ENCODE peak calls at places on chromosomes 4 and X, in four cellular contexts. V is right atrium auricular region, C is WTC11, X is HFF-Myc. F is an unnamed sample.

GRCh38 chr4:184503869-184504300 is 29.5 kb upstream of the IRF2 start:
- DNase-seq in V (no peak), C (no peak), X (peak; percentile 3), F (no peak)

GRCh38 chrX:143472334-143472938 is 44.8 kb downstream of the SPANXN3 start:
- DNase-seq in V (no peak), C (no peak), X (no peak), F (no peak)

GRCh38 chrX:134512566-134512965 is 52.6 kb downstream of the HPRT1 start:
- DNase-seq in V (no peak), C (no peak), X (peak; percentile 36), F (no peak)

GRCh38 chrX:109619816-109620215 is 5.2 kb downstream of the KCNE5 start:
- DNase-seq in V (no peak), C (no peak), X (no peak), F (no peak)

GRCh38 chr4:2932951-2933565 is 30.1 kb downstream of the NOP14 start:
- DNase-seq in V (no peak), C (no peak), X (no peak), F (no peak)

GRCh38 chrX:8783100-8784098 is 17.8 kb downstream of the FAM9A start:
- DNase-seq in V (no peak), C (peak; percentile 63), X (no peak), F (no peak)

GRCh38 chr4:166585491-166585890 is 648.8 kb downstream of the SPOCK3 start:
- DNase-seq in V (no peak), C (no peak), X (no peak), F (no peak)

GRCh38 chr4:118034061-118034785 is at the start of gene NDST3:
- DNase-seq in V (no peak), C (peak; percentile 69), X (peak; percentile 22), F (no peak)

GRCh38 chrX:44483965-44484606 is 58.6 kb downstream of the FUNDC1 start:
- DNase-seq in V (no peak), C (no peak), X (no peak), F (no peak)

GRCh38 chrX:45479835-45480422 is 279.3 kb upstream of the DIPK2B start:
- DNase-seq in V (no peak), C (no peak), X (peak; percentile 75), F (no peak)

GRCh38 chrX:9829308-9830267 is 43.4 kb downstream of the SHROOM2 start:
- DNase-seq in V (no peak), C (no peak), X (no peak), F (no peak)

GRCh38 chr4:23888421-23889319 is 1.2 kb downstream of the PPARGC1A start:
- DNase-seq in V (no peak), C (no peak), X (no peak), F (no peak)

GRCh38 chrX:14027511-14028019 is 2.1 kb downstream of the GEMIN8 start:
- DNase-seq in V (no peak), C (no peak), X (no peak), F (no peak)

GRCh38 chrX:140817943-140818342 is 108.4 kb downstream of the LINC00632 start:
- DNase-seq in V (no peak), C (no peak), X (peak; percentile 10), F (no peak)

GRCh38 chrX:129980043-129980442 is 2.4 kb upstream of the BCORL1 start:
- DNase-seq in V (no peak), C (peak; percentile 16), X (no peak), F (no peak)

GRCh38 chrX:22124098-22124497 is 92.0 kb downstream of the PHEX start:
- DNase-seq in V (no peak), C (no peak), X (no peak), F (no peak)

GRCh38 chr4:67764183-67764582 is 10.0 kb upstream of the GNRHR start:
- DNase-seq in V (no peak), C (no peak), X (no peak), F (no peak)

GRCh38 chr4:38279077-38279476 is 318.9 kb downstream of the PTTG2 start:
- DNase-seq in V (no peak), C (no peak), X (no peak), F (no peak)

GRCh38 chr4:72888331-72888730 is 181.2 kb downstream of the COX18 start:
- DNase-seq in V (no peak), C (no peak), X (no peak), F (no peak)

GRCh38 chr4:72887152-72887551 is 182.4 kb downstream of the COX18 start:
- DNase-seq in V (no peak), C (no peak), X (no peak), F (no peak)

DNA sequence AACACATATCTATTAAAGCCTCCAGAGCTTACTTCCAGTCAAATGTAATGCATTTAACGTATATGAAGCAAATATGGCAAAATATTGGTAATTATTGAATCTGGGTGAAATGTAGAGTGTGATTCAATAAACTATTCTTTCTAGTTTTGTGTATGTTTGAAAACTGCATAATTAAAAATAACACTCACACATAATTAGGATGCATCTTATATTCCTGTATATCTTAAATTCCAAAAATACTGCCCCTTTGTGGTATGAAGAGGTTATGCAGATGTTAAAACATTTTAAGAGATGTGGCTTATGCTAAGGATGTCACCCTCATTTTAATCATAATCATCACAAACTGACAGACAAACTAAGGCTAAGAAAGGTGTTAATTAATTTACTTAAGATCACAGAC is 182.9 kb downstream of the COX18 start:
- DNase-seq in V (no peak), C (no peak), X (no peak), F (no peak)
- TF ChIP-seq CTCF in V (no peak), C (peak; percentile 18), X (no peak), F (no peak)

DNA sequence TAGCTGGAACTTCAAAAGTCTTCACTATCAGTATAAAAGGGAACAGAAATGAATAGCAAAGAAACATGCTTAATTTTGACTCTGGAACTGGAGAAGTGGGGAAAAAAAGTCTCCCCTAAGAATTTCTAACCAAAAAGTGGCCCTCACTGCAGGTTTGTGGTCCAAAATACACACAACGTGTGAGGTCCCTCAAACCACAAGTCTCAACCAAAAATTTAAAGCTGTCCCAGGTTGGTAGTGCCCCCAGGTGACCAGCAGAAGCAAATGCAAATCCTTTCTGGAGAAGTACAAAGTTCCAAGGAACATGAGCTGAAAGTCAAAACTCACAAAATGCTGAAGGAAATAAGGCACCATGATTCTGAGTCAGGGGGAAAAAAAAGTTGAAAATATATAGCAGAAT is 23.6 kb upstream of the VAMP7 start:
- DNase-seq in V (no peak), C (no peak), X (peak; percentile 2), F (no peak)
- TF ChIP-seq CTCF in V (no peak), C (no peak), X (peak; percentile 30), F (no peak)

GRCh38 chr4:108135549-108136209 is 33.1 kb downstream of the LEF1 start:
- DNase-seq in V (no peak), C (peak; percentile 69), X (no peak), F (no peak)

GRCh38 chr4:108129226-108129625 is 39.5 kb downstream of the LEF1 start:
- DNase-seq in V (no peak), C (no peak), X (no peak), F (no peak)

GRCh38 chr4:108126806-108127205 is 41.9 kb downstream of the LEF1 start:
- DNase-seq in V (no peak), C (no peak), X (no peak), F (no peak)

GRCh38 chr4:108130955-108131354 is 37.8 kb downstream of the LEF1 start:
- DNase-seq in V (no peak), C (peak; percentile 31), X (no peak), F (no peak)
- TF ChIP-seq CTCF in V (no peak), C (no peak), X (peak; percentile 31), F (no peak)

GRCh38 chrX:12410523-12410922 is 272.2 kb downstream of the FRMPD4 start:
- DNase-seq in V (no peak), C (no peak), X (no peak), F (no peak)
- TF ChIP-seq CTCF in V (no peak), C (no peak), X (no peak), F (no peak)

GRCh38 chrX:52271212-52271611 is 86.5 kb downstream of the MAGED4 start:
- DNase-seq in V (no peak), C (peak; percentile 39), X (no peak), F (no peak)
- TF ChIP-seq CTCF in V (no peak), C (no peak), X (peak; percentile 36), F (no peak)

DNA sequence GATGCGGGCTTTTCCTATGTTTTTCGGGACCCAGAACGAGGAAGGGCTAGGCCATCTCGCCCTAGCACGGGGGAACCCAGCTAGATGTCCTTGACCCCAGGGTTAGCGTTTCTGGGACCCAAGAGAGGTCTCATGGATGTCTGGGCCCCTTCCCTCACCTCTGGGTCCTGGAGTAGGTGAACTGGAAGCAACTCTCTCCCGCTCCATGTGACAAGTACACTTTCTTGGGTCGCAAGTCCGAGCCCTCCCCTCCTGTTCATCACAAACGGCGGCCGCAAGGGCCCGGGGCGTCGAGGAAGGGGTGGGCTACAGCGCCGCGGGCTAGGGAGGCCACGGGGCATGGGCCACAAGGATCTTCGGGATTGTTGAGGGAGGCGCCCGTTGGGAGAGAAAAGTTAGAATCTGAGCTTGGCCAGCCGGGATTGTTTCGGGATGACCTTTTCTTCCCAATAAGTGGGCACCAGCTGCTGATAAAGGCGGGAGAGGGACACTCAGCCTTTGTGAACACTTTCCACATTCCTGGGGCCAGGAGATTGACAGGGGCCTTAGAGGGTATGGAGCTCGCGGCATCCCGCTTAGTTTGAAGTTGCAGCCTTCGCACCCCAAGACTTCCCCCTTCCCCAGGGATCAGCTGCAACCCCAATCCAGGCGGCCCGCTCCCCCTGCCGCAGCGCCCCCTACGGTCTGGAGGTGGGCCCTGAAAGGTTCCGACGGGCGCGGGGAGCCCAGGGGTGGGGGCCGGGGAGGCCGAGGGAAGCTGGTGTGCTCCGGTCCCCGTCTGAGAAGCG is 137.0 kb upstream of the ZIC3 start:
- DNase-seq in V (no peak), C (peak; percentile 71), X (no peak), F (no peak)
- TF ChIP-seq CTCF in V (no peak), C (peak; percentile 33), X (no peak), F (no peak)

F was measured in omental fat pad.